ENCODE peak calls at places on chromosomes 6 and 20, in six cellular contexts. U is stimulated activated CD4-positive, alpha-beta T cell treated with anti-CD3 and anti-CD28 coated beads, Interleukin-1b, Interleukin-23, amount 100 ng/mL, for 24 hours; R is NCI-H460; S is stimulated activated CD8-positive, alpha-beta memory T cell treated with anti-CD3 and anti-CD28 coated beads, Interleukin-7, amount 100 ng/mL, for 1 hour; N is EL; E is upper lobe of right lung. X is an unnamed sample.

GRCh38 chr6:23526519-23526918 is 599.5 kb upstream of the NRSN1 start:
- DNase-seq in U (no peak), R (no peak), S (no peak), N (peak), E (no peak), X (no peak)

GRCh38 chr20:25250508-25250907 is 2.6 kb downstream of the PYGB start:
- DNase-seq in U (no peak), R (no peak), S (no peak), N (no peak), E (no peak), X (no peak)

GRCh38 chr6:122372647-122373046 is 26.8 kb upstream of the HSF2 start:
- DNase-seq in U (no peak), R (no peak), S (no peak), N (no peak), E (no peak), X (no peak)

GRCh38 chr20:56897318-56897962 is 268.3 kb downstream of the TFAP2C start:
- DNase-seq in U (no peak), R (no peak), S (no peak), N (no peak), E (no peak), X (no peak)

GRCh38 chr6:27863962-27864905 is 48.0 kb downstream of the OR2B2 start:
- DNase-seq in U (no peak), R (no peak), S (no peak), N (peak), E (peak), X (no peak)

GRCh38 chr6:2625581-2625980 is 125.1 kb downstream of the MYLK4 start:
- DNase-seq in U (no peak), R (no peak), S (no peak), N (no peak), E (no peak), X (no peak)

GRCh38 chr20:25685276-25686080 is 11.2 kb downstream of the ZNF337 start:
- DNase-seq in U (no peak), R (no peak), S (no peak), N (no peak), E (no peak), X (no peak)

GRCh38 chr6:144804246-144804790 is 519.2 kb downstream of the UTRN start:
- DNase-seq in U (no peak), R (no peak), S (no peak), N (no peak), E (no peak), X (no peak)

GRCh38 chr6:161301338-161301737 is 27.5 kb upstream of the AGPAT4 start:
- DNase-seq in U (no peak), R (no peak), S (no peak), N (peak), E (no peak), X (no peak)

GRCh38 chr20:48411906-48412305 is 415.9 kb downstream of the PREX1 start:
- DNase-seq in U (no peak), R (no peak), S (no peak), N (no peak), E (no peak), X (no peak)

GRCh38 chr6:168956884-168957730 is 296.5 kb downstream of the THBS2 start:
- DNase-seq in U (no peak), R (peak), S (no peak), N (peak), E (no peak), X (peak)

GRCh38 chr6:27241443-27241842 is 6.1 kb upstream of the PRSS16 start:
- DNase-seq in U (no peak), R (no peak), S (no peak), N (no peak), E (no peak), X (no peak)

GRCh38 chr6:165013701-165014100 is 295.7 kb downstream of the C6orf118 start:
- DNase-seq in U (no peak), R (no peak), S (no peak), N (no peak), E (no peak), X (no peak)

X was measured in HuH-7.